ENCODE peak calls at places on chromosomes 11 and 22, in four cellular contexts. U is left ventricle myocardium inferior, B is BJ, I is astrocyte of the cerebellum. W is an unnamed sample.

GRCh38 chr11:75350122-75350742 is 1.2 kb downstream of the ARRB1 start:
- DNase-seq in U (no peak), B (no peak), I (no peak), W (no peak)

GRCh38 chr11:73350908-73351636 is 25.1 kb upstream of the RELT start:
- DNase-seq in U (peak; percentile 46), B (no peak), I (peak; percentile 60), W (peak; percentile 79)

GRCh38 chr11:41201156-41201555 is 258.3 kb downstream of the LRRC4C start:
- DNase-seq in U (no peak), B (no peak), I (peak; percentile 43), W (peak; percentile 59)

GRCh38 chr11:33344611-33345010 is 87.4 kb downstream of the HIPK3 start:
- DNase-seq in U (no peak), B (no peak), I (no peak), W (peak; percentile 15)

GRCh38 chr11:31927982-31928381 is 116.9 kb upstream of the PAX6 start:
- DNase-seq in U (no peak), B (no peak), I (no peak), W (no peak)

GRCh38 chr11:120819003-120819402 is 204.9 kb upstream of the TBCEL start:
- DNase-seq in U (no peak), B (no peak), I (no peak), W (peak; percentile 27)

GRCh38 chr11:206516-207212 is 535 bp downstream of the BET1L start:
- DNase-seq in U (no peak), B (no peak), I (no peak), W (peak; percentile 43)

GRCh38 chr11:84498016-84498415 is 1129.1 kb downstream of the DLG2 start:
- DNase-seq in U (no peak), B (no peak), I (no peak), W (no peak)

GRCh38 chr22:30425616-30426394 is at the start of gene MTFP1:
- DNase-seq in U (peak; percentile 53), B (no peak), I (no peak), W (peak; percentile 83)

GRCh38 chr11:2526808-2527381 is 82.1 kb downstream of the KCNQ1 start:
- DNase-seq in U (peak; percentile 37), B (no peak), I (no peak), W (peak; percentile 65)

GRCh38 chr11:119320593-119321524 is 3.9 kb upstream of the MCAM start:
- DNase-seq in U (peak; percentile 74), B (no peak), I (no peak), W (peak; percentile 92)

GRCh38 chr11:68816251-68816776 is 25.4 kb downstream of the CPT1A start:
- DNase-seq in U (no peak), B (no peak), I (no peak), W (no peak)

GRCh38 chr11:2099523-2100316 is 39.5 kb downstream of the IGF2 start:
- DNase-seq in U (no peak), B (no peak), I (no peak), W (no peak)

GRCh38 chr11:72373163-72373562 is 61.2 kb downstream of the CLPB start:
- DNase-seq in U (no peak), B (no peak), I (no peak), W (no peak)

GRCh38 chr11:14435717-14436116 is 63.9 kb downstream of the COPB1 start:
- DNase-seq in U (no peak), B (no peak), I (no peak), W (no peak)

GRCh38 chr11:19110290-19110689 is 6.7 kb upstream of the ZDHHC13 start:
- DNase-seq in U (peak; percentile 54), B (no peak), I (no peak), W (no peak)

GRCh38 chr11:69771466-69771865 is 3.7 kb downstream of the FGF4 start:
- DNase-seq in U (no peak), B (no peak), I (no peak), W (no peak)

GRCh38 chr11:62786318-62787004 is 741 bp upstream of the TMEM179B start:
- DNase-seq in U (peak; percentile 91), B (peak; percentile 19), I (no peak), W (peak; percentile 92)

GRCh38 chr11:1082346-1082727 is 7.7 kb downstream of the MUC2 start:
- DNase-seq in U (no peak), B (no peak), I (no peak), W (no peak)

GRCh38 chr11:44338031-44338430 is 28.1 kb upstream of the ALX4 start:
- DNase-seq in U (no peak), B (no peak), I (no peak), W (no peak)

GRCh38 chr11:2223153-2223794 is 47.1 kb downstream of the ASCL2 start:
- DNase-seq in U (no peak), B (no peak), I (no peak), W (no peak)

GRCh38 chr11:78037056-78037455 is 14.0 kb upstream of the KCTD14 start:
- DNase-seq in U (no peak), B (no peak), I (no peak), W (no peak)

GRCh38 chr11:87325490-87325872 is 287.7 kb downstream of the TMEM135 start:
- DNase-seq in U (no peak), B (no peak), I (no peak), W (no peak)

GRCh38 chr11:95296621-95297025 is 65.6 kb upstream of the SESN3 start:
- DNase-seq in U (no peak), B (no peak), I (no peak), W (peak; percentile 63)

GRCh38 chr11:35163209-35163608 is 24.2 kb downstream of the CD44 start:
- DNase-seq in U (no peak), B (no peak), I (no peak), W (no peak)

GRCh38 chr22:44309137-44309536 is 3.6 kb downstream of the SHISAL1 start:
- DNase-seq in U (no peak), B (peak; percentile 88), I (peak; percentile 93), W (peak; percentile 9)

GRCh38 chr11:81655351-81655750 is 1078.3 kb downstream of the FAM181B start:
- DNase-seq in U (no peak), B (no peak), I (no peak), W (no peak)

GRCh38 chr22:30309981-30310672 is 16.6 kb downstream of the TBC1D10A start:
- DNase-seq in U (no peak), B (no peak), I (no peak), W (peak; percentile 74)

GRCh38 chr22:26565181-26565580 is 24.8 kb downstream of the TPST2 start:
- DNase-seq in U (no peak), B (no peak), I (no peak), W (no peak)

GRCh38 chr11:26994579-26995210 is 783 bp downstream of the FIBIN start:
- DNase-seq in U (no peak), B (no peak), I (no peak), W (no peak)

GRCh38 chr11:76248210-76248609 is 41.9 kb upstream of the WNT11 start:
- DNase-seq in U (no peak), B (no peak), I (no peak), W (peak; percentile 49)

GRCh38 chr11:112166561-112166960 is 611 bp upstream of the TEX12 start:
- DNase-seq in U (no peak), B (no peak), I (no peak), W (no peak)

GRCh38 chr11:72584293-72584921 is 89.8 kb downstream of the PDE2A start:
- DNase-seq in U (peak; percentile 53), B (no peak), I (no peak), W (no peak)

GRCh38 chr11:59267196-59267595 is 54.5 kb upstream of the MPEG1 start:
- DNase-seq in U (no peak), B (no peak), I (no peak), W (peak; percentile 85)

GRCh38 chr11:4851033-4851432 is 2.0 kb upstream of the OR51S1 start:
- DNase-seq in U (no peak), B (no peak), I (peak; percentile 32), W (no peak)

GRCh38 chr11:64834031-64834722 is 10.3 kb downstream of the CDC42BPG start:
- DNase-seq in U (no peak), B (no peak), I (no peak), W (no peak)

GRCh38 chr11:120290945-120291344 is 34.2 kb upstream of the TLCD5 start:
- DNase-seq in U (no peak), B (no peak), I (no peak), W (no peak)

DNA sequence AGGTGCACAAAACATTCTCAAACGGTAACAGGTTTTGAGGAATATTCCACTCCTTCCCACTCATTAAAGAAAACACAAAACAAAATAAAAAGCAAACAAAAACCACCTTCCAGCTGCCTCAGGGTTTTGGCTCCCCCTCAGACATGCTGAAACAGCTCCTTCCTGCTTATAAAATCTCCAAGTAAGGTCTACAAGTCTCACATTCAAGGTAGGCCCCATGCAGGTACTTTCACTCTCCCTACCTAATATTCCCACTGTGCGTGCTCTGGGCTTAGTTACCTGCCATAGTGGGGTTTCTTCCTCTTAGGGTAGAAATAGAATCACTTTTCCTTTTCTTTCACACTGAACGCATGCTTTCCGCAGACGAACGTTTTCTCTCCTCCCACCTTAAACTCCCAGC is 132.3 kb downstream of the RBFOX2 start:
- DNase-seq in U (no peak), B (no peak), I (no peak), W (no peak)
- H3K4me3 ChIP-seq in U (no peak overlapping the region), B (no peak overlapping the region), I (no peak overlapping the region), W (no peak overlapping the region)

DNA sequence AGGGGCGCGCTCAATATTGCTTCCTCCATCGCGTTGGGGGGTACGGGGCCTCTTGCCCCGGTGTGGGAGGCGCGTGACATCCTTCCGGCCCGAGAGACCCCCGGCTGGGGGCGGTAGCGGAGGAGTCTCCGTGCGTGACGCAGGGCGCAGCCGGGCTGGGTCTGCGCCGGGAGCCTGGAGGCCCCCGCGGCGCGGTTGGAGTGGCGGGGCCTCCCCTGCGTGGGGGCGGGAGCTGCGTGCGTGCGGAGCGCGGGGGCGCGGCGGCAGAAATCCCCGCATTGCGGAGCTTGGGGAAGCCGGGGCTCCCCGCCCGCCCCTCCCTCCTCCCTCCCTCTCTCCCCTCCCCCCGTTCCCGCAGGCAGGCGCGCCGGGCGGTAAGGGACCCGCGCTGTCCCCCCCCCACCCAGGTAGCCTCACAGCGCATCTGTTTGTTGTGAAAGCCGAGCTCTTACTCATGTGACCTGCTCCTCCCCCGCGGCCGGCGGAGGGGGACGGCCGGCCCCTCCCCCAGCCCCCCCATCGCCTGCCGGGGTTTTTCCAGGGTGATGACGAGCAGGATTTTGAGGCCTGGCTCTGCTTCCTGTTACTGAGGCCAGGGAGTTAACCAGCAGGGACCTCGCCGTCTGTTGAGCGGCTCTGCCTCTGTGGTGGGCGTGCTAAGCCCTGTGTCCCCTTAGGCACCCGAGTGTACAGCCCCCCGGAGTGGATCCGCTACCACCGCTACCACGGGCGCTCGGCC is 1.6 kb downstream of the PIM3 start:
- DNase-seq in U (peak; percentile 91), B (peak; percentile 60), I (peak; percentile 72), W (peak; percentile 90)
- TF ChIP-seq CTCF in U (no peak), B (no peak), I (no peak), W (no peak)

GRCh38 chr22:19940536-19941364 is 822 bp upstream of the COMT start:
- DNase-seq in U (no peak), B (no peak), I (no peak), W (no peak)
- H3K4me3 ChIP-seq in U (peak overlapping the region; percentile 89), B (peak overlapping the region; percentile 52), I (peak overlapping the region; percentile 59), W (peak overlapping the region; percentile 70)

DNA sequence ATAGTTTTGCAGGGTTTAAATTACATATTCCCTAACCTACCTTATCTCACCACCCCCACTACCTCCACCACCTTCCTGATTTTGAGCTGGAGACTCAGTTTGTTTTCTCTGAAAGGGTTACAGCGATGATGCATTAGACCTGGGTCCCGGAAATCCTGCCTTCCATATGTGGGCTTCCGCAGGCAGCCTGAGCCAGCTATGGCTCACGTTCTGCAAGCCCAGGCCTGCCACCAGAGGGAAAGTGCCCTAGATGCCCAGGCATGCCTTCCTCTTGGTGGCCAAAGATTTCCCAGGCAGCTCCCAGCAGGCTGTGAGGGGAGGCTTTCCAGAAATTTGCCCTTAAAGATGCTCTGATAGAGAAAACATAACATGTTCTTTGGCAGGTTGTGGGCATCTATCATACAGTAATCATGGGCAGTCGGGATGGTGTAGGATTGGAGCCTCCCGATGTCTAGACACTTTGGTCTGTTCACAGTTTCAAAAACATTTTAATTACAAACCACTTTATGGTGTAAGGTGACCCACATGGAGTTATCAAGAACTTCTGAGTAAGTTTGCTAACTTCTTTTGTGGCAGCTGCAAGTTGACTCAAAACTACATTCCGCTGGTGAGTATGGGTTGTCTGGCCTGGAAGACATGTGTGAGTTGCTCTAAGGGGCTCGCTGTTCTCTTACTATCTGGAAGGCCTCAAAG is 79.3 kb downstream of the MICAL2 start:
- DNase-seq in U (no peak), B (no peak), I (no peak), W (peak; percentile 17)
- TF ChIP-seq CTCF in U (peak; percentile 19), B (no peak), I (no peak), W (no peak)

W was measured in GM12865.